ENCODE peak calls at places on chromosomes 7 and 10, in four cellular contexts. One of them, this sample, is unnamed.

GRCh38 chr10:24751716-24752115 is 28.0 kb upstream of the ARHGAP21 start:
- DNase-seq in fibroblast of pulmonary artery: no peak
- DNase-seq in CD4-positive, alpha-beta T cell: no peak
- DNase-seq in heart right ventricle: no peak
- DNase-seq in this sample: no peak

GRCh38 chr10:90326498-90327267 is 531.2 kb downstream of the HTR7 start:
- DNase-seq in fibroblast of pulmonary artery: peak
- DNase-seq in CD4-positive, alpha-beta T cell: no peak
- DNase-seq in heart right ventricle: no peak
- DNase-seq in this sample: no peak

GRCh38 chr7:131013716-131014115 is 279.7 kb upstream of the KLF14 start:
- DNase-seq in CD4-positive, alpha-beta T cell: no peak
- DNase-seq in heart right ventricle: no peak
- DNase-seq in fibroblast of pulmonary artery: no peak
- DNase-seq in this sample: no peak

GRCh38 chr10:86252573-86252972 is 114.0 kb downstream of the GRID1 start:
- DNase-seq in fibroblast of pulmonary artery: no peak
- DNase-seq in CD4-positive, alpha-beta T cell: no peak
- DNase-seq in heart right ventricle: no peak
- DNase-seq in this sample: no peak

GRCh38 chr7:151687523-151688235 is 168.0 kb upstream of the RHEB start:
- DNase-seq in fibroblast of pulmonary artery: peak
- DNase-seq in CD4-positive, alpha-beta T cell: no peak
- DNase-seq in heart right ventricle: peak
- DNase-seq in this sample: no peak

GRCh38 chr10:12637649-12638048 is 288.3 kb downstream of the CAMK1D start:
- DNase-seq in fibroblast of pulmonary artery: no peak
- DNase-seq in CD4-positive, alpha-beta T cell: no peak
- DNase-seq in heart right ventricle: no peak
- DNase-seq in this sample: no peak

GRCh38 chr7:30595461-30596042 is 874 bp downstream of the GARS1 start:
- DNase-seq in heart right ventricle: no peak
- DNase-seq in CD4-positive, alpha-beta T cell: no peak
- DNase-seq in fibroblast of pulmonary artery: no peak
- DNase-seq in this sample: no peak

GRCh38 chr7:121741896-121742295 is 131.1 kb upstream of the PTPRZ1 start:
- DNase-seq in CD4-positive, alpha-beta T cell: no peak
- DNase-seq in heart right ventricle: no peak
- DNase-seq in fibroblast of pulmonary artery: peak
- DNase-seq in this sample: no peak

GRCh38 chr10:70378122-70378521 is 4.3 kb downstream of the LRRC20 start:
- DNase-seq in CD4-positive, alpha-beta T cell: no peak
- DNase-seq in heart right ventricle: no peak
- DNase-seq in fibroblast of pulmonary artery: peak
- DNase-seq in this sample: no peak

GRCh38 chr7:122301291-122301690 is 3.3 kb downstream of the FEZF1 start:
- DNase-seq in CD4-positive, alpha-beta T cell: no peak
- DNase-seq in heart right ventricle: no peak
- DNase-seq in fibroblast of pulmonary artery: no peak
- DNase-seq in this sample: no peak

GRCh38 chr7:85736085-85736484 is 549.2 kb upstream of the SEMA3D start:
- DNase-seq in CD4-positive, alpha-beta T cell: no peak
- DNase-seq in fibroblast of pulmonary artery: no peak
- DNase-seq in heart right ventricle: no peak
- DNase-seq in this sample: no peak

GRCh38 chr7:18357691-18358090 is 137.9 kb upstream of the HDAC9 start:
- DNase-seq in fibroblast of pulmonary artery: no peak
- DNase-seq in CD4-positive, alpha-beta T cell: no peak
- DNase-seq in heart right ventricle: no peak
- DNase-seq in this sample: no peak

GRCh38 chr7:40199076-40199802 is 64.4 kb downstream of the SUGCT start:
- DNase-seq in fibroblast of pulmonary artery: peak
- DNase-seq in heart right ventricle: no peak
- DNase-seq in CD4-positive, alpha-beta T cell: no peak
- DNase-seq in this sample: no peak

GRCh38 chr7:29146082-29146706 is at the start of gene CPVL:
- DNase-seq in CD4-positive, alpha-beta T cell: no peak
- DNase-seq in heart right ventricle: peak
- DNase-seq in fibroblast of pulmonary artery: no peak
- DNase-seq in this sample: no peak

GRCh38 chr10:26489081-26489480 is 50.9 kb downstream of the APBB1IP start:
- DNase-seq in fibroblast of pulmonary artery: no peak
- DNase-seq in CD4-positive, alpha-beta T cell: no peak
- DNase-seq in heart right ventricle: no peak
- DNase-seq in this sample: no peak

GRCh38 chr7:121440857-121441503 is 44.9 kb upstream of the FAM3C start:
- DNase-seq in fibroblast of pulmonary artery: no peak
- DNase-seq in heart right ventricle: peak
- DNase-seq in CD4-positive, alpha-beta T cell: no peak
- DNase-seq in this sample: no peak

GRCh38 chr10:66784796-66785195 is 141.0 kb upstream of the LRRTM3 start:
- DNase-seq in CD4-positive, alpha-beta T cell: no peak
- DNase-seq in fibroblast of pulmonary artery: no peak
- DNase-seq in heart right ventricle: no peak
- DNase-seq in this sample: no peak